ENCODE peak calls at places on chromosome 21, in nine cellular contexts. I is GM10248; Q is aorta; R is lung; Y is activated CD4-positive, alpha-beta T cell treated with anti-CD3 and anti-CD28 coated beads for 36 hours; P is HEK293T; O is activated T-cell treated with anti-CD3 and anti-CD28 coated beads, Interleukin-2, amount 50 U/mL, for 4 hours; C is fibroblast of villous mesenchyme; H is GM04504. J is an unnamed sample.

GRCh38 chr21:42314616-42315295 is 453 bp downstream of the TFF3 start:
- DNase-seq in I (no peak), Q (no peak), R (no peak), Y (no peak), P (no peak), O (no peak), C (no peak), H (no peak), J (no peak)

GRCh38 chr21:32941263-32941662 is 84.5 kb upstream of the OLIG2 start:
- DNase-seq in I (no peak), Q (no peak), R (no peak), Y (no peak), P (no peak), O (no peak), C (no peak), H (no peak), J (no peak)

GRCh38 chr21:32335601-32336575 is 37.2 kb downstream of the MRAP start:
- DNase-seq in I (no peak), Q (no peak), R (no peak), Y (no peak), P (no peak), O (no peak), C (no peak), H (no peak), J (no peak)

GRCh38 chr21:46152939-46153258 is 2.5 kb downstream of the FTCD start:
- DNase-seq in I (no peak), Q (peak), R (no peak), Y (no peak), P (no peak), O (no peak), C (no peak), H (no peak), J (no peak)

GRCh38 chr21:29486306-29486705 is 187.6 kb downstream of the BACH1 start:
- DNase-seq in I (no peak), Q (no peak), R (no peak), Y (no peak), P (no peak), O (no peak), C (no peak), H (no peak), J (no peak)

GRCh38 chr21:36945496-36946138 is 20.9 kb downstream of the HLCS start:
- DNase-seq in I (no peak), Q (no peak), R (no peak), Y (no peak), P (no peak), O (no peak), C (peak), H (no peak), J (no peak)

GRCh38 chr21:39374046-39374445 is 25.2 kb upstream of the HMGN1 start:
- DNase-seq in I (no peak), Q (no peak), R (no peak), Y (no peak), P (no peak), O (no peak), C (no peak), H (no peak), J (no peak)

GRCh38 chr21:35204850-35205564 is 155.9 kb upstream of the RUNX1 start:
- DNase-seq in I (peak), Q (peak), R (peak), Y (peak), P (no peak), O (no peak), C (peak), H (peak), J (peak)

GRCh38 chr21:33259995-33260394 is 6.2 kb upstream of the IL10RB start:
- DNase-seq in I (no peak), Q (peak), R (no peak), Y (no peak), P (no peak), O (no peak), C (no peak), H (no peak), J (no peak)

GRCh38 chr21:45910548-45911221 is 70.9 kb upstream of the COL6A1 start:
- DNase-seq in I (no peak), Q (no peak), R (no peak), Y (no peak), P (no peak), O (no peak), C (no peak), H (no peak), J (no peak)

GRCh38 chr21:39384674-39385298 is 35.9 kb upstream of the HMGN1 start:
- DNase-seq in I (no peak), Q (no peak), R (no peak), Y (peak), P (no peak), O (no peak), C (no peak), H (no peak), J (no peak)

GRCh38 chr21:41482321-41482720 is 25.6 kb downstream of the TMPRSS2 start:
- DNase-seq in I (no peak), Q (no peak), R (no peak), Y (no peak), P (no peak), O (no peak), C (peak), H (no peak), J (peak)

GRCh38 chr21:43027846-43028731 is 47.5 kb downstream of the CBS start:
- DNase-seq in I (no peak), Q (no peak), R (no peak), Y (no peak), P (no peak), O (no peak), C (no peak), H (no peak), J (no peak)

GRCh38 chr21:35530726-35531125 is 481.6 kb upstream of the RUNX1 start:
- DNase-seq in I (no peak), Q (no peak), R (no peak), Y (no peak), P (no peak), O (no peak), C (no peak), H (no peak), J (no peak)

GRCh38 chr21:22416555-22416954 is 1418.3 kb downstream of the NCAM2 start:
- DNase-seq in I (no peak), Q (no peak), R (no peak), Y (no peak), P (no peak), O (no peak), C (no peak), H (no peak), J (no peak)

GRCh38 chr21:28828981-28829380 is 163.7 kb downstream of the LTN1 start:
- DNase-seq in I (no peak), Q (no peak), R (no peak), Y (no peak), P (no peak), O (no peak), C (peak), H (no peak), J (no peak)

GRCh38 chr21:35920428-35920827 is 139.9 kb downstream of the SETD4 start:
- DNase-seq in I (no peak), Q (no peak), R (no peak), Y (no peak), P (no peak), O (no peak), C (no peak), H (no peak), J (no peak)

GRCh38 chr21:26210614-26211013 is 40.0 kb upstream of the APP start:
- DNase-seq in I (no peak), Q (no peak), R (no peak), Y (no peak), P (no peak), O (no peak), C (no peak), H (no peak), J (no peak)

GRCh38 chr21:25176637-25177412 is 430.5 kb downstream of the MRPL39 start:
- DNase-seq in I (peak), Q (no peak), R (no peak), Y (no peak), P (no peak), O (no peak), C (no peak), H (no peak), J (no peak)

GRCh38 chr21:41943468-41944250 is 10.2 kb downstream of the C2CD2 start:
- DNase-seq in I (no peak), Q (peak), R (no peak), Y (no peak), P (no peak), O (no peak), C (no peak), H (no peak), J (no peak)

GRCh38 chr21:39562791-39563770 is 49.7 kb upstream of the B3GALT5 start:
- DNase-seq in I (no peak), Q (no peak), R (no peak), Y (no peak), P (no peak), O (no peak), C (no peak), H (no peak), J (no peak)

GRCh38 chr21:37232274-37233018 is 34.7 kb downstream of the VPS26C start:
- DNase-seq in I (peak), Q (no peak), R (no peak), Y (no peak), P (no peak), O (no peak), C (no peak), H (no peak), J (no peak)

GRCh38 chr21:36254106-36254941 is 65.7 kb upstream of the MORC3 start:
- DNase-seq in I (no peak), Q (no peak), R (no peak), Y (no peak), P (no peak), O (no peak), C (no peak), H (no peak), J (no peak)

GRCh38 chr21:26572668-26573381 is at the start of gene CYYR1:
- DNase-seq in I (no peak), Q (no peak), R (no peak), Y (no peak), P (no peak), O (no peak), C (no peak), H (no peak), J (no peak)

GRCh38 chr21:35895598-35895997 is 164.7 kb downstream of the SETD4 start:
- DNase-seq in I (no peak), Q (no peak), R (no peak), Y (no peak), P (no peak), O (no peak), C (no peak), H (no peak), J (no peak)

GRCh38 chr21:15379776-15380175 is 315.0 kb upstream of the NRIP1 start:
- DNase-seq in I (no peak), Q (no peak), R (no peak), Y (no peak), P (no peak), O (no peak), C (no peak), H (no peak), J (no peak)

GRCh38 chr21:15849161-15849560 is 119.4 kb downstream of the USP25 start:
- DNase-seq in I (no peak), Q (no peak), R (no peak), Y (no peak), P (no peak), O (no peak), C (no peak), H (no peak), J (no peak)

J was measured in AG04450.